ENCODE peak calls at places on chromosomes 5 and 9, in seven cellular contexts. M is NCI-H345, S is EL, J is COR-L47, K is globus pallidus, A is NCI-H774, B is T-helper 17 cell. O is an unnamed sample.

GRCh38 chr5:175517824-175518450 is 39.6 kb downstream of the SFXN1 start:
- DNase-seq in A (no peak), J (no peak), S (peak), M (no peak), K (no peak), B (no peak), O (no peak)

GRCh38 chr9:68619636-68620035 is 79.0 kb upstream of the TMEM252 start:
- DNase-seq in A (no peak), K (no peak), M (no peak), B (no peak), J (no peak), S (no peak), O (no peak)

GRCh38 chr5:93603191-93603590 is 20.2 kb downstream of the NR2F1 start:
- DNase-seq in J (no peak), K (no peak), B (no peak), M (no peak), A (no peak), S (no peak), O (no peak)

GRCh38 chr5:53425598-53426516 is 54.6 kb upstream of the FST start:
- DNase-seq in A (no peak), J (peak), S (peak), B (no peak), M (peak), K (peak), O (peak)

GRCh38 chr5:107941036-107941435 is 270.3 kb upstream of the EFNA5 start:
- DNase-seq in J (no peak), B (no peak), K (no peak), M (no peak), A (no peak), S (no peak), O (no peak)

GRCh38 chr5:163503106-163504090 is 2.0 kb upstream of the MAT2B start:
- DNase-seq in M (no peak), A (peak), J (no peak), B (peak), K (peak), S (peak), O (peak)

GRCh38 chr9:107807183-107807582 is 317.6 kb upstream of the KLF4 start:
- DNase-seq in S (peak), A (no peak), K (no peak), M (no peak), J (no peak), B (no peak), O (no peak)

GRCh38 chr5:139755892-139756671 is 39.5 kb upstream of the PSD2 start:
- DNase-seq in J (peak), K (no peak), A (peak), M (peak), S (no peak), B (no peak), O (no peak)

GRCh38 chr9:35295369-35296036 is 133.7 kb downstream of the UNC13B start:
- DNase-seq in M (no peak), A (no peak), K (no peak), J (no peak), B (no peak), S (no peak), O (no peak)

GRCh38 chr5:14871084-14871572 is 450 bp downstream of the ANKH start:
- DNase-seq in K (peak), S (no peak), A (no peak), B (no peak), J (no peak), M (peak), O (peak)

GRCh38 chr5:160747963-160748362 is 104.0 kb downstream of the ATP10B start:
- DNase-seq in K (no peak), B (no peak), J (no peak), S (no peak), M (no peak), A (no peak), O (no peak)

GRCh38 chr9:72954431-72955420 is 1.9 kb upstream of the ALDH1A1 start:
- DNase-seq in S (no peak), A (peak), B (no peak), M (no peak), K (no peak), J (peak), O (no peak)

GRCh38 chr9:20478780-20479179 is 143.5 kb downstream of the MLLT3 start:
- DNase-seq in B (no peak), K (peak), A (no peak), J (no peak), M (no peak), S (no peak), O (no peak)

GRCh38 chr9:133863193-133863592 is 125.0 kb upstream of the SARDH start:
- DNase-seq in A (no peak), M (no peak), S (no peak), B (no peak), J (no peak), K (no peak), O (no peak)

GRCh38 chr5:121630402-121630801 is 221.3 kb upstream of the FTMT start:
- DNase-seq in A (no peak), K (no peak), B (no peak), J (no peak), M (no peak), S (peak), O (no peak)

GRCh38 chr5:149550267-149550582 is 1.0 kb downstream of the CSNK1A1 start:
- DNase-seq in S (peak), A (no peak), M (no peak), B (no peak), J (no peak), K (peak), O (no peak)

GRCh38 chr9:3858961-3859360 is 333.2 kb upstream of the RFX3 start:
- DNase-seq in A (no peak), B (no peak), S (peak), K (no peak), M (no peak), J (no peak), O (no peak)

GRCh38 chr9:113446323-113446740 is 17.2 kb upstream of the RGS3 start:
- DNase-seq in S (peak), M (peak), A (no peak), K (peak), B (no peak), J (peak), O (peak)

GRCh38 chr5:132428147-132428482 is 58.6 kb downstream of the SLC22A5 start:
- DNase-seq in A (peak), B (no peak), J (no peak), K (no peak), S (no peak), M (peak), O (no peak)

GRCh38 chr9:136847065-136847826 is 2.0 kb upstream of the PHPT1 start:
- DNase-seq in S (peak), B (no peak), A (peak), K (no peak), M (peak), J (no peak), O (no peak)

GRCh38 chr5:108529381-108529780 is 147.5 kb upstream of the FBXL17 start:
- DNase-seq in S (peak), A (no peak), B (no peak), K (no peak), M (no peak), J (no peak), O (no peak)

GRCh38 chr9:134897584-134898170 is 17.1 kb downstream of the FCN2 start:
- DNase-seq in B (no peak), M (no peak), S (no peak), K (no peak), J (no peak), A (no peak), O (no peak)

GRCh38 chr5:4941957-4942830 is 197.9 kb upstream of the ADAMTS16 start:
- DNase-seq in K (peak), J (no peak), B (no peak), S (no peak), M (no peak), A (no peak), O (no peak)

GRCh38 chr9:105637787-105638395 is 24.4 kb upstream of the TAL2 start:
- DNase-seq in M (no peak), K (no peak), A (no peak), B (no peak), S (no peak), J (no peak), O (no peak)

GRCh38 chr5:149364719-149365118 is 6.9 kb downstream of the PCYOX1L start:
- DNase-seq in B (no peak), A (no peak), M (no peak), S (no peak), K (no peak), J (no peak), O (no peak)

GRCh38 chr9:90065851-90066250 is 461.0 kb downstream of the GADD45G start:
- DNase-seq in J (no peak), M (no peak), K (no peak), S (no peak), A (no peak), B (no peak), O (no peak)

GRCh38 chr9:88005146-88005750 is 30.9 kb upstream of the CDK20 start:
- DNase-seq in S (peak), J (no peak), A (no peak), B (no peak), M (no peak), K (no peak), O (no peak)

GRCh38 chr9:89359636-89360315 is 41.5 kb downstream of the SECISBP2 start:
- DNase-seq in K (no peak), S (no peak), J (no peak), B (no peak), A (no peak), M (no peak), O (no peak)

GRCh38 chr5:159698322-159698721 is 218.0 kb upstream of the ADRA1B start:
- DNase-seq in S (no peak), J (no peak), K (no peak), M (no peak), A (no peak), B (no peak), O (no peak)

GRCh38 chr5:165448773-165449172 is 1943.4 kb downstream of the MAT2B start:
- DNase-seq in B (no peak), K (no peak), A (no peak), M (no peak), J (no peak), S (no peak), O (no peak)

GRCh38 chr5:141476132-141476909 is 555 bp downstream of the PCDHGC3 start:
- DNase-seq in B (no peak), A (peak), M (no peak), S (peak), J (peak), K (no peak), O (no peak)

GRCh38 chr5:137629646-137630045 is 106.2 kb downstream of the KLHL3 start:
- DNase-seq in A (peak), M (peak), B (no peak), J (peak), S (peak), K (no peak), O (peak)